ENCODE peak calls at places on chromosomes 16 and 17, in ten cellular contexts. R is osteoblast, M is A549, X is nephron progenitor cell, B is bronchial epithelial cell, G is astrocyte, Q is mammary epithelial cell, Z is left lung, W is NB4, T is ovary. L is an unnamed sample.
A peak's percentile ranks its signal among the peaks of the same experiment; 100 is the strongest.

GRCh38 chr16:8773537-8773936 is 23.9 kb downstream of the TMEM186 start:
- DNase-seq in R (no peak), M (no peak), X (no peak), B (no peak), G (no peak), Q (no peak), Z (no peak), W (no peak), T (no peak), L (no peak)

GRCh38 chr17:72622661-72623433 is 469.6 kb downstream of the SLC39A11 start:
- DNase-seq in R (no peak), M (no peak), X (no peak), B (peak; percentile 74), G (peak; percentile 44), Q (peak; percentile 95), Z (no peak), W (no peak), T (no peak), L (no peak)

GRCh38 chr17:8188408-8188839 is 1.6 kb downstream of the BORCS6 start:
- DNase-seq in R (no peak), M (no peak), X (no peak), B (no peak), G (no peak), Q (no peak), Z (no peak), W (no peak), T (peak; percentile 53), L (no peak)

GRCh38 chr17:15475620-15476354 is 8.4 kb upstream of the CDRT4 start:
- DNase-seq in R (no peak), M (no peak), X (no peak), B (peak; percentile 31), G (peak; percentile 72), Q (peak; percentile 9), Z (no peak), W (no peak), T (no peak), L (no peak)

GRCh38 chr17:52145496-52145895 is 13.0 kb downstream of the CA10 start:
- DNase-seq in R (no peak), M (no peak), X (no peak), B (peak; percentile 92), G (peak; percentile 69), Q (peak; percentile 83), Z (no peak), W (no peak), T (no peak), L (no peak)

GRCh38 chr16:84543931-84544776 is 39.7 kb upstream of the MEAK7 start:
- DNase-seq in R (no peak), M (no peak), X (peak; percentile 44), B (no peak), G (no peak), Q (no peak), Z (no peak), W (no peak), T (no peak), L (no peak)

GRCh38 chr17:12522743-12523181 is 142.9 kb upstream of the MYOCD start:
- DNase-seq in R (peak; percentile 13), M (peak; percentile 92), X (peak; percentile 14), B (peak; percentile 72), G (peak; percentile 75), Q (no peak), Z (no peak), W (no peak), T (no peak), L (no peak)

GRCh38 chr16:24858219-24859041 is 12.7 kb downstream of the SLC5A11 start:
- DNase-seq in R (peak; percentile 88), M (peak; percentile 68), X (peak; percentile 91), B (peak; percentile 28), G (peak; percentile 26), Q (peak; percentile 46), Z (no peak), W (peak; percentile 75), T (peak; percentile 60), L (no peak)

GRCh38 chr17:38357488-38358123 is 6.0 kb downstream of the SOCS7 start:
- DNase-seq in R (no peak), M (no peak), X (no peak), B (no peak), G (no peak), Q (no peak), Z (no peak), W (no peak), T (no peak), L (no peak)

GRCh38 chr16:84555418-84556196 is 51.1 kb upstream of the MEAK7 start:
- DNase-seq in R (no peak), M (no peak), X (no peak), B (no peak), G (no peak), Q (no peak), Z (no peak), W (peak; percentile 32), T (no peak), L (no peak)

GRCh38 chr17:58254803-58255202 is 16.4 kb downstream of the LPO start:
- DNase-seq in R (no peak), M (no peak), X (no peak), B (no peak), G (no peak), Q (no peak), Z (no peak), W (no peak), T (no peak), L (no peak)
- TF ChIP-seq CTCF in R (no peak), M (peak; percentile 10), X (no peak), B (peak; percentile 46), G (no peak), Q (peak; percentile 29), Z (no peak), W (peak; percentile 3), T (no peak), L (no peak)

GRCh38 chr17:43367588-43368242 is 31.1 kb upstream of the ARL4D start:
- DNase-seq in R (peak; percentile 82), M (peak; percentile 92), X (peak; percentile 46), B (peak; percentile 73), G (peak; percentile 94), Q (peak; percentile 99), Z (no peak), W (peak; percentile 89), T (no peak), L (no peak)
- TF ChIP-seq CTCF in R (no peak), M (no peak), X (no peak), B (no peak), G (no peak), Q (no peak), Z (no peak), W (no peak), T (no peak), L (no peak)

DNA sequence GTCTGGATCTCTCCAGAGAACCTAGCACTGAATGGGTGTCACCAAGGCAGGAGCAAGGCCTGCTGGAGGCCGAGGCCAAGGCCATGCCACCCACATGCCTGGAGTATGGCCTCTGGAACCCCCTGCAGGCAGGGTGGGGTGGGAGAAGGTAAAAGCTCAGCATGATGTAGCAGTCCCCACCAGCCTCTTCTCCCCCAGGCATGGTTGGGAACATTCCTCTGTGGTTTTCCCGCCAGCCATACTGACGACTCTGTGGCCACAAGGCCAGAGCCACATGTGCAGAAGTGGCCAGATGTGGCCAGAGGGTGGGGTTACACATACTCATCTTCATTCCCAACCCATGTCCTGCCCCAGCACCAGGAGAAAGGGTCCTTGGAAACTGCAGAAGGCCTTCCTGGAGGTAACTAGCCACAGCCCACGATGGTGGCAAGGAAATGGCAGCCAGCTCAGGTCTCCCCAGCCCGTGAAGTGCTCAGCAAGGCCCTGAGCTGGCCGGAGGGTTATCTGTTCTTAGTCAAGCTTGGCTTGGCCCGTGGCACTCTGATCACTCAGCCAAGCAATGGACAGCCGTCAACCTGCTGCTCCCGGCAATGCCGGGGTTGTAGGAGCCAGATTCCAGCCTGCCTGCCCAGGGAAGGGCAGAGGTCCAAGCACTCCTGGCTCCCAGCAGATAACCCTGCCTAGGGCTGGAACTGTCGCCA is 26.2 kb downstream of the HDAC5 start:
- DNase-seq in R (peak; percentile 46), M (peak; percentile 55), X (no peak), B (no peak), G (peak; percentile 58), Q (no peak), Z (no peak), W (peak; percentile 43), T (no peak), L (no peak)
- TF ChIP-seq CTCF in R (no peak), M (no peak), X (no peak), B (no peak), G (no peak), Q (no peak), Z (no peak), W (no peak), T (no peak), L (no peak)

GRCh38 chr16:67398546-67399217 is 5.4 kb upstream of the TPPP3 start:
- DNase-seq in R (peak; percentile 85), M (no peak), X (no peak), B (no peak), G (no peak), Q (no peak), Z (peak; percentile 67), W (no peak), T (no peak), L (no peak)

GRCh38 chr16:67396775-67397450 is 3.6 kb upstream of the TPPP3 start:
- DNase-seq in R (peak; percentile 69), M (no peak), X (no peak), B (no peak), G (no peak), Q (no peak), Z (no peak), W (no peak), T (no peak), L (peak; percentile 25)

GRCh38 chr16:67399218-67399733 is 6.0 kb upstream of the TPPP3 start:
- DNase-seq in R (peak; percentile 96), M (peak; percentile 37), X (peak; percentile 87), B (no peak), G (no peak), Q (no peak), Z (peak; percentile 90), W (peak; percentile 71), T (peak; percentile 69), L (no peak)

GRCh38 chr16:67397451-67397801 is 4.1 kb upstream of the TPPP3 start:
- DNase-seq in R (peak; percentile 83), M (no peak), X (peak; percentile 62), B (no peak), G (no peak), Q (no peak), Z (no peak), W (no peak), T (no peak), L (peak; percentile 18)

DNA sequence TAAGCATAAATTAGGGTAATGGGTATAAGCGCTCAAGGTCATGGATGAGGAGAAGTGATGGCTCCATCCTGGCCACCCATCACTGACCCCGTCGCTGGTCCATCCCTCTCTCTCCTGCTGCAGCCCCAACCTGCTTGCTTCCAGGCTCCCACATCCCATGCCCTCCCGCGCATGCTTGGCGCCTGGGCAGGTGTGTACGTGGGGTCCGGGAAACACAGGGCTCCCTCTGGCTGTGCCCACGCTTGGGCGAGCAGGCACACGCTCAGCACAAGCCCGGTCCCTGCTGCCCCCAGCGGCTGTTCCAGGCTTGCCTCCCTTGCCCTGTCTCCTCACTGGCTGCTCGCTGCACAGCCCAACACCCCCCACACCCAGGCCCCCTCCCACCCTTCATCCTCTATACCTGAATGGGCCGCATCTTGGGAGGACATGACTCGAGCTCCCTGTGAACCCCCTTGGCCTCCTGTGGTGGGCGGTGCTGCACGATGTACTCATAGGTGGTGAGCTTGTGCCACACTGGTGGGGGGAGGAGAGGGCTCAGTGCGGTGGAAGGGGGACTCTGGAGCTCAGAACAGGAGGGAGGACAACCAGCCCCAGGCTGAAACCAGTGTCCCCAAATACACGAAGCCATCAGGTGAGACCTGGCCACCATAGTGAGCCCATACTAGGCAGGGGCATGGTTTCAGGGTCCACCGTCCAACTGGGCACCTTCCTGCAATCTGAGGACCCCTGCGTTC is 4.7 kb upstream of the TPPP3 start:
- DNase-seq in R (peak; percentile 48), M (no peak), X (no peak), B (peak; percentile 66), G (no peak), Q (peak; percentile 43), Z (no peak), W (no peak), T (no peak), L (peak; percentile 31)
- TF ChIP-seq CTCF in R (no peak), M (no peak), X (no peak), B (peak; percentile 78), G (no peak), Q (peak; percentile 65), Z (no peak), W (no peak), T (no peak), L (no peak)